ENCODE peak calls at places on chromosomes 2 and 18, in four cellular contexts. One of them, this sample, is unnamed.

GRCh38 chr2:44715671-44716077 is 225.8 kb upstream of the SIX3 start:
- DNase-seq in A549: peak; percentile 60
- DNase-seq in K562: no peak
- DNase-seq in WTC11: peak; percentile 26
- DNase-seq in this sample: peak; percentile 24

GRCh38 chr2:233458826-233459225 is 104.5 kb downstream of the DGKD start:
- DNase-seq in A549: no peak
- DNase-seq in K562: no peak
- DNase-seq in WTC11: no peak
- DNase-seq in this sample: no peak

GRCh38 chr2:227674485-227674884 is 7.9 kb downstream of the SCYGR5 start:
- DNase-seq in A549: no peak
- DNase-seq in K562: no peak
- DNase-seq in WTC11: no peak
- DNase-seq in this sample: no peak

GRCh38 chr18:50469380-50469781 is 90.5 kb upstream of the MAPK4 start:
- DNase-seq in A549: no peak
- DNase-seq in K562: no peak
- DNase-seq in WTC11: no peak
- DNase-seq in this sample: no peak

GRCh38 chr2:178912416-178913056 is 105.3 kb upstream of the TTN start:
- DNase-seq in A549: no peak
- DNase-seq in K562: no peak
- DNase-seq in WTC11: no peak
- DNase-seq in this sample: no peak

GRCh38 chr18:79684283-79684631 is 4.7 kb downstream of the CTDP1 start:
- DNase-seq in A549: no peak
- DNase-seq in K562: no peak
- DNase-seq in WTC11: no peak
- DNase-seq in this sample: no peak

GRCh38 chr2:131125195-131125757 is 20.1 kb downstream of the PLEKHB2 start:
- DNase-seq in A549: no peak
- DNase-seq in K562: no peak
- DNase-seq in WTC11: no peak
- DNase-seq in this sample: peak; percentile 16

GRCh38 chr2:238910751-238911351 is 63.0 kb downstream of the TWIST2 start:
- DNase-seq in A549: peak; percentile 42
- DNase-seq in K562: no peak
- DNase-seq in WTC11: no peak
- DNase-seq in this sample: no peak

GRCh38 chr2:60717691-60718090 is 38.4 kb upstream of the PAPOLG start:
- DNase-seq in A549: no peak
- DNase-seq in K562: no peak
- DNase-seq in WTC11: no peak
- DNase-seq in this sample: peak; percentile 24

GRCh38 chr2:105797298-105797819 is 52.6 kb downstream of the NCK2 start:
- DNase-seq in A549: no peak
- DNase-seq in K562: peak; percentile 62
- DNase-seq in WTC11: no peak
- DNase-seq in this sample: peak; percentile 35

GRCh38 chr2:188776634-188777033 is 197.5 kb upstream of the COL3A1 start:
- DNase-seq in A549: no peak
- DNase-seq in K562: no peak
- DNase-seq in WTC11: no peak
- DNase-seq in this sample: no peak

GRCh38 chr2:122031544-122032263 is 276.3 kb downstream of the TSN start:
- DNase-seq in A549: no peak
- DNase-seq in K562: no peak
- DNase-seq in WTC11: no peak
- DNase-seq in this sample: no peak

DNA sequence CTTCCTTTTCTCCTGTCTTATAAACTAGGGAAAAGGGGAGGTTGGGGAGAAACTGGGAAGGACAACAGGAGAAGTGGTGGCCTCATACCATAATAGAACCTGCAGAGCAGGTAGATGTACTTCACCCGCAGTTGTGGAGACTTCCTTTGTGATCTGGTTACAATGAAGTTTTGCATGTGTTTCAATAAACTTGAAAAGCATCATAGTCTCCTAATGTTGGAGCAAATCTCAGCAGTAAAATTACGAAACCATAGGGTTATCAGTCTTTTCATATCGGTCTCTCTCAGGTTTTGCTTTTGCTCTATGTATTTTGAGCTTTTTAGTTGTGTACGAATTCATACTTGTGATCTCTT is 30.5 kb downstream of the ANO7 start:
- DNase-seq in A549: no peak
- DNase-seq in K562: no peak
- DNase-seq in WTC11: no peak
- DNase-seq in this sample: no peak
- TF ChIP-seq NR3C1 in A549: no peak
- TF ChIP-seq NR3C1 in K562: no peak
- TF ChIP-seq NR3C1 in WTC11: no peak
- TF ChIP-seq NR3C1 in this sample: no peak

DNA sequence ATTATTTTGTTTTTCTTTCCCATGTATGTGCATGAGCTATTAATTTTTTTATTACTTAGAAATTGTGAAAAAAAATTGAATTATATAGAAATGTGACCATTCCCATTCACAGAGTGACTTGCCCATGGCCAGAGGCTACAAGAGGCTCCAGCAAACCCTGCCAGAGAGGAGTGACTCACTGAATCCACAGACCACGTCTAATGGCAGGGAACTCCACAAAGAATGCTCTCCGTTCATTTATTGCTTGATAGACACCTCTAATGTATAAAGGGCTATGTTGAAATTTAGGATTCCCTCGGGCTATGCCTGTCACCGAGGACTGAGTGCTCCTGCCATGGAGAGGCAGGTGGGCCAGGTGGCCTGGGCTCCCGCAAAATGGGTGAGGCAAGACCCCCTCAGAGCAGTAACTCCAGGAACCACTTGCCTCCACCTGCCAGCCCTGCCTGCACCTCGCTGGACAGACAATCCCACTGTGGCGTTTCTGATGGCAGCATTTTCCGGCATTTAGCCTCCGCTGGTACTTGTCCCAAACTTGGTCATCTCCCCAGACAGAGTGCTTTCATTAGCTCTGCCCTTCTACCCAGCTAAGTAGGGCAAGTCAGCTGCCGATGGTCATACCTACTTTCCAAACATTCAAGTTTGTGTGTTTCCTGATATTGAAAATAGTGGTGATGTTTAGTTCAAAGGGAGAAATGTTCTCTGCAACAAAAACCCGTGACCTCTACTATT is 200.3 kb downstream of the PRKCE start:
- DNase-seq in A549: peak; percentile 40
- DNase-seq in K562: no peak
- DNase-seq in WTC11: no peak
- DNase-seq in this sample: no peak
- TF ChIP-seq NR3C1 in A549: no peak
- TF ChIP-seq NR3C1 in K562: no peak
- TF ChIP-seq NR3C1 in WTC11: no peak
- TF ChIP-seq NR3C1 in this sample: no peak

DNA sequence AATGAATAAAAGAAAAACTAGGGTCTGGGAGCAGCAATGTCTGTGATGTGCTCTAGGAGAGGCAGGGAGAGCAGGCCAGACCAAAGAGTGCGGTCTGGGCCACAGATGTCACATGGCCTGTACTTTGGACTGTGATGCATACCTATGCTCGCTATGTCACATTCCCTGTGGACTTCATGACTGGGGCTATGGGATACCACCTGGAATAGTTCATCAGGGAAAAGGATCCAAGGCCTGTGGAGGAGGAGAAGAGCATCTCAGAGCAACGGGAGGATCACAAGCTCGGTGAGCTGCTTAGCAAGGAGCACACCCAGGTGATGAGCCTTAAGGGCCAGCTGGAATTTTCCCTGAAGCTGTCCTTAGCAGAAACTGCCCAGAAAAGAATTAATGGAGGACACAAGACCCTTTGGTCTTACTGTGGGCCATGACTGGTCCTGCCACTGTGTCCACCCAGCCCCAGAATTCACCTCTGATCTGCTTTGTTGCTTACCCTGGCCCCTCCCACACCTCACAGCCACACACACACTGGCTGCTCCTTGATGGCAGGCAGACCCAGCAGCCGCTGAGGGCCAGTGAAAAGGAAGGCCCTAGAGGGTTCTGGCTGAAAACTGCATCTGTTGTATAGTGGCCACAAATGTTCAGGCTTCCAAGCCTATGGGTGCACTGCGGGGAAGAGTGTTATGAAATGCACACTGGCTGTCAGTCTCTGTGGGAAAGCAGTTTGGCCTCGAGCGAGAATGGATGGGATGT is 25.3 kb upstream of the GCC2 start:
- DNase-seq in A549: peak; percentile 18
- DNase-seq in K562: no peak
- DNase-seq in WTC11: no peak
- DNase-seq in this sample: peak; percentile 94
- TF ChIP-seq NR3C1 in A549: no peak
- TF ChIP-seq NR3C1 in K562: no peak
- TF ChIP-seq NR3C1 in WTC11: no peak
- TF ChIP-seq NR3C1 in this sample: no peak

DNA sequence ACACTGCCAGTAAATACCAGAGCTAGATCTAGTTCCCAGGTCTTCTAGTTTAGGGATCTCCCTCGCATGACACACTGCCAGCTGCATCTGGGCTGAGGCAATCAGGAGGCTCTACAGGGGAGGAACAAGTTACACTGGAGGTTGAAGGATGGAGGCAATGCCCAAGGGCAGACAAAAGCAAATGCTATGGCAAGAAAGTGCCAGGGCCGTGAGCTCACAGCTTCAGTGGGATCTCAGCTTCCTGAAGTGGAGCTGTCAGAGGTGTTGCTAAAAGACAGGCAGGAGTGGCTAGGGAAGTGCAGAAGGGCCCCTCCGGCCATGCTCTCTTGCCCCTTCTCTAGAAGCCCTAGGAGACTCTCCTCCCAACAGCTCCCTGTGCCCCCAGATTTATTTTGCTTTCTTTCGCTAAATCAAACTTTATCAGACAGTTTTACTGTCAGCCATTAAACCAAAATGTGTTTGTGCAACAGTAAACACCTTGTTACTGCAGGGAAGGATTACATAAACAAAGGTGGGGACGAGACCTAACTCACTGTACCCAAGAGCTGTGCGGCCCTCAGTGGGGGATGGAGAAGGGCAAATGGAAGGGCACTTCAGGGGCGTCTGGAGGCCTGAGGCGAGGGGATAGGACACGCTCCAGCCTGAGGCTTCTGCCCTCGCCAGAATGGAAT is 39.4 kb upstream of the PKDCC start:
- DNase-seq in A549: no peak
- DNase-seq in K562: no peak
- DNase-seq in WTC11: no peak
- DNase-seq in this sample: no peak
- TF ChIP-seq NR3C1 in A549: no peak
- TF ChIP-seq NR3C1 in K562: no peak
- TF ChIP-seq NR3C1 in WTC11: no peak
- TF ChIP-seq NR3C1 in this sample: no peak

DNA sequence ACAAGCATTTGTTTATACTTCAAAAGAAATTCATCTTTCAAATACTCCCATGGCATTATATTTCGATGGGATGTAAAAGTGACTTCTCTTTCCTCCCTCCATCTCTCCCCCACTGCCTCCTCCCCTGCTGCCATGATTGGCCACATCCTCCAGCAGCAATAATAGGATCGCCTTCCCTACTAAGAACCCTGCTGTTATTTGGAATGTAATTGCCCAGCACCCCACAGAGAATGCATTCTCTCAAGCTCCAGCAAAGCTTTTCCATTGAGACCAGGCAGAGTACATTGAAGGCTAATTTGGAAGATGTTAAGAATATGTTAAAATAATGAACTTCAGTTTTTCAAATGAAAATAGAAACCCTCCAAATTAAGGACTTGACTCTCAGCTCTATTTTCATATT is 375.4 kb upstream of the ACVR2A start:
- DNase-seq in A549: no peak
- DNase-seq in K562: no peak
- DNase-seq in WTC11: peak; percentile 64
- DNase-seq in this sample: no peak
- TF ChIP-seq NR3C1 in A549: no peak
- TF ChIP-seq NR3C1 in K562: no peak
- TF ChIP-seq NR3C1 in WTC11: no peak
- TF ChIP-seq NR3C1 in this sample: no peak

DNA sequence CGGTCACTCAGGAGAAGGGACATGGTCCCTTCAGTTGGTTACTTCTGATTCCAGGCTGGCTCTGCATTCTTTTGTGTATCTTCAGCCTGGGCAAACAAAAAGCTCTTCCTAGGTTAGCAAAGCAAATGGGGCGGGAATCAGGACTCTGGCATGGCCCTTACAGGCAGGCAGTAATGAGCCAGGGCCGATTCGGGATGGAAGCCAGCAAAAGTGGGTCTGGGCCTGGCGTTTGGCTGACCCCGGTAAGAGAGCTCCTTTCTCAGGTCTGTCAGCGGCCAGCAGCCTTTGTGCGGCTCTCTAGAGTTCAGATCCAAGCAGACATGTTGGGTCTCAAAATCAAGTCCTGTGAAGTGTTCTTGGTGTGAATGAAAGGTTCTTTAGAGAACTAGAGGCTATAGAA is 81.5 kb upstream of the EML6 start:
- DNase-seq in A549: no peak
- DNase-seq in K562: no peak
- DNase-seq in WTC11: no peak
- DNase-seq in this sample: no peak
- TF ChIP-seq NR3C1 in A549: no peak
- TF ChIP-seq NR3C1 in K562: no peak
- TF ChIP-seq NR3C1 in WTC11: no peak
- TF ChIP-seq NR3C1 in this sample: no peak

GRCh38 chr2:216474925-216475670 is 23.5 kb upstream of the RPL37A start:
- DNase-seq in A549: no peak
- DNase-seq in K562: no peak
- DNase-seq in WTC11: no peak
- DNase-seq in this sample: no peak
- TF ChIP-seq NR3C1 in A549: no peak
- TF ChIP-seq NR3C1 in K562: no peak
- TF ChIP-seq NR3C1 in WTC11: no peak
- TF ChIP-seq NR3C1 in this sample: no peak

DNA sequence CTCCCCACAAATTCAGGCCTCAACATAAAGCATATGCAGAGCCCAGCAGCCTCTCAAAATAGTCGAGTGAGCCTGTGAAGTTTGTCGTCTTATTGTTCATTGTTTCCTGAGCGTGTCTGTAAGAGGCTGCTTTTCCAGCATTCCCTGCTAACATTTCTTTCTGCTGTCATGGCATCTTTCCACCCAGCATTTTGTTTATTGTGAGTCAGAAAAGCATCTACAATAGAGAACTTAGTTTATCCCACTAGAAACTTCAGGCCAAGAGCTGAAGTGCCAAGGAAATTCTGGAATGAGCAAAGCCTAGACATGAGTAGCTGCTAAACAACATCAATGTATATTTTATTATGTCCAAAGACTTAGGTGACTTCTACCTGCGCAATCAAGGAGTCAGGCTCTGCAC is 46.3 kb upstream of the STAM2 start:
- DNase-seq in A549: no peak
- DNase-seq in K562: no peak
- DNase-seq in WTC11: no peak
- DNase-seq in this sample: no peak
- TF ChIP-seq NR3C1 in A549: no peak
- TF ChIP-seq NR3C1 in K562: no peak
- TF ChIP-seq NR3C1 in WTC11: no peak
- TF ChIP-seq NR3C1 in this sample: no peak

This sample was measured in HepG2.